ENCODE peak calls at places on chromosomes 12 and 14, in four cellular contexts. I is endothelial cell of umbilical vein, J is lower leg skin, T is H7. U is an unnamed sample.

GRCh38 chr14:35046751-35047536 is 872 bp downstream of the FAM177A1 start:
- DNase-seq in I (peak), J (peak), T (no peak), U (no peak)

GRCh38 chr12:104507672-104508071 is 50.9 kb downstream of the CHST11 start:
- DNase-seq in I (no peak), J (no peak), T (peak), U (no peak)

GRCh38 chr14:95961481-95961880 is 77.7 kb upstream of the C14orf132 start:
- DNase-seq in I (no peak), J (no peak), T (no peak), U (no peak)

GRCh38 chr12:112674539-112674938 is 117.0 kb upstream of the RPH3A start:
- DNase-seq in I (no peak), J (no peak), T (no peak), U (no peak)

GRCh38 chr12:118498171-118498570 is 121.8 kb downstream of the SUDS3 start:
- DNase-seq in I (no peak), J (no peak), T (no peak), U (no peak)

GRCh38 chr14:90850487-90850886 is 34.3 kb upstream of the TTC7B start:
- DNase-seq in I (peak), J (no peak), T (peak), U (peak)

GRCh38 chr12:132026796-132027500 is 77.2 kb downstream of the EP400 start:
- DNase-seq in I (no peak), J (no peak), T (no peak), U (no peak)

GRCh38 chr12:119808441-119808840 is 68.7 kb downstream of the CIT start:
- DNase-seq in I (no peak), J (no peak), T (no peak), U (no peak)

GRCh38 chr12:106282457-106283097 is 20.0 kb upstream of the TCP11L2 start:
- DNase-seq in I (peak), J (no peak), T (peak), U (peak)

GRCh38 chr12:119448737-119449136 is 114.2 kb downstream of the CCDC60 start:
- DNase-seq in I (no peak), J (no peak), T (no peak), U (no peak)

GRCh38 chr12:106634206-106634605 is 51.4 kb downstream of the RFX4 start:
- DNase-seq in I (no peak), J (no peak), T (no peak), U (no peak)

GRCh38 chr14:24639270-24639669 is 5.3 kb upstream of the GZMB start:
- DNase-seq in I (no peak), J (no peak), T (no peak), U (no peak)

GRCh38 chr12:98639526-98639925 is 5.1 kb downstream of the IKBIP start:
- DNase-seq in I (peak), J (no peak), T (no peak), U (no peak)

GRCh38 chr14:68664225-68664681 is 128.6 kb downstream of the ZFP36L1 start:
- DNase-seq in I (no peak), J (peak), T (no peak), U (no peak)

GRCh38 chr14:73591690-73592448 is at the start of gene ACOT4:
- DNase-seq in I (no peak), J (peak), T (peak), U (peak)

GRCh38 chr14:25042362-25043299 is 7.3 kb downstream of the STXBP6 start:
- DNase-seq in I (peak), J (no peak), T (peak), U (peak)

GRCh38 chr12:95205685-95206084 is 11.6 kb downstream of the FGD6 start:
- DNase-seq in I (peak), J (no peak), T (no peak), U (no peak)

GRCh38 chr12:89481218-89481914 is 43.2 kb downstream of the GALNT4 start:
- DNase-seq in I (no peak), J (no peak), T (no peak), U (no peak)

GRCh38 chr12:105449406-105449805 is 118.9 kb downstream of the C12orf75 start:
- DNase-seq in I (no peak), J (no peak), T (no peak), U (no peak)

GRCh38 chr12:57783861-57784260 is 1.3 kb downstream of the TSFM start:
- DNase-seq in I (no peak), J (no peak), T (no peak), U (no peak)

GRCh38 chr12:114998118-114998771 is 314.3 kb upstream of the TBX3 start:
- DNase-seq in I (no peak), J (no peak), T (no peak), U (no peak)

GRCh38 chr14:70753518-70753953 is 55.8 kb downstream of the MAP3K9 start:
- DNase-seq in I (no peak), J (peak), T (no peak), U (no peak)

GRCh38 chr14:100903672-100904185 is at the start of gene RTL1:
- DNase-seq in I (no peak), J (no peak), T (no peak), U (no peak)
- H3K4me3 ChIP-seq in I (no peak), J (no peak), T (peak), U (no peak)

GRCh38 chr12:25436206-25436912 is 116.7 kb downstream of the LMNTD1 start:
- DNase-seq in I (peak), J (no peak), T (peak), U (peak)
- H3K4me3 ChIP-seq in I (no peak), J (no peak), T (no peak), U (peak)

DNA sequence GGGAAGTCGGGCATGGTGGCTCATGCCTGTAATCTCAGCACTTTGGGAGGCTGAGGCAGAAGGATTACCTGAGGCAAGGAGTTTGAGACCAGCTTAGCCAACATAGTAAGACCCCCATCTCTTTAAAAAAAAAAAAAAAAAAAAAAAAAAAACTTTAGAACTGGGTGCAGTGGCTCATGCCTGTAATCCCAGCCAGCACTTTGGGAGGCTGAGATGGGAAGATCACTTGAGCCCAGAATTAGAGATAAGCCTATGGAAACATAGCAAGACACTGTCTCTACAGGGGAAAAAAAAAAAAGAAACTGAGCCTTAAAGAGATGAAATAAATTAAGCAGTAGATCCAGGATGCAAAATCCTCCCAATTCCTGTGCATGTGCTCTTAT is 1.7 kb upstream of the PA2G4 start:
- DNase-seq in I (no peak), J (no peak), T (no peak), U (no peak)
- H3K4me3 ChIP-seq in I (no peak), J (no peak), T (no peak), U (no peak)

DNA sequence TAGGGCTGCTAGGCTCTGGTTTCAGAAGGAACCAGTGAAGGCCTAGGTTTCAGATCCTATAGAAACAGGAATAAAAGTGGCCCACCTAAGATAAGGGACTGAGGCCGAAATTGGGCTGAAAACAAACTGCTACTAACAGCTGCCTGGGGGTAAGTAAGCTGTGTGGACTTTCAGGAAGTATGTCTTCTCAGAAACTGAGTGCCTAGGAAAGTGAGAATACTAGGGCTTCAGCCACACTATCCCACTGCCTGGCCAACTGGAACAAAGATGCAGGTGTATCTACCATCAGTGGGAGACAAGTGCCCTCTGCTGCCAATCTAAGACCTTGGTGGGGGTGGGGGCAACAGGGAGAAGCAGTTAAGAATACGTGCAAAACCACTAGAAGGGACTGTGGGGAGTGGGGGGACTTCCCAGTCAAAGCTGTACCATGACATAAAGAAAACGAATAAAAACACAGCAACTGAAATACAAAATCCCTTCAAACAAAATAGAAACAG is 82.5 kb downstream of the MED13L start:
- DNase-seq in I (no peak), J (no peak), T (no peak), U (no peak)
- H3K4me3 ChIP-seq in I (no peak), J (no peak), T (no peak), U (no peak)

GRCh38 chr12:26941251-26941650 is 3.0 kb downstream of the FGFR1OP2 start:
- DNase-seq in I (no peak), J (no peak), T (no peak), U (no peak)
- H3K4me3 ChIP-seq in I (no peak), J (no peak), T (no peak), U (no peak)

GRCh38 chr14:22483863-22484593 is 105.0 kb downstream of the DAD1 start:
- DNase-seq in I (no peak), J (no peak), T (no peak), U (peak)
- H3K4me3 ChIP-seq in I (no peak), J (no peak), T (no peak), U (no peak)

GRCh38 chr12:54025507-54026393 is 2.5 kb upstream of the HOXC6 start:
- DNase-seq in I (no peak), J (no peak), T (no peak), U (peak)
- H3K4me3 ChIP-seq in I (no peak), J (no peak), T (no peak), U (no peak)

DNA sequence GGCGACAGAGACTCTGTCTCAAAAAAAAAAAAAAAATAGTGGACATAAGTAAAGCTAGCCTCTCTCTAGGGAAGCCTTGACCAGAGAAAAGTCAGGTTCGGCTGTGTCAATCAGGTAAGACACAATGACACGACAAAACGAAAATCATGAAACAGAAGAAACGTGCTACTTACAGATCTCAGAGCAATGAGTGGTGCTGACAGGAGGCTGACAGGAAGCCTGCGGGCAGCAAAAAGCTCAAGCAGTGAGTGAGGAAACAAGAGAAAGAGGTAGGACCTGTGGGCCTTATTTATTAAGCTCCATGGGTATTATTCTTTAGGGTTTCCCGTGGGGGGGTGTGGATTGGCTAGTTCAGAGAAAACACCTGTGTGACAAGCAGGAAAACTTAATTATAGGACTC is 363.1 kb downstream of the KCNH5 start:
- DNase-seq in I (no peak), J (no peak), T (no peak), U (no peak)
- H3K4me3 ChIP-seq in I (no peak), J (no peak), T (no peak), U (no peak)

DNA sequence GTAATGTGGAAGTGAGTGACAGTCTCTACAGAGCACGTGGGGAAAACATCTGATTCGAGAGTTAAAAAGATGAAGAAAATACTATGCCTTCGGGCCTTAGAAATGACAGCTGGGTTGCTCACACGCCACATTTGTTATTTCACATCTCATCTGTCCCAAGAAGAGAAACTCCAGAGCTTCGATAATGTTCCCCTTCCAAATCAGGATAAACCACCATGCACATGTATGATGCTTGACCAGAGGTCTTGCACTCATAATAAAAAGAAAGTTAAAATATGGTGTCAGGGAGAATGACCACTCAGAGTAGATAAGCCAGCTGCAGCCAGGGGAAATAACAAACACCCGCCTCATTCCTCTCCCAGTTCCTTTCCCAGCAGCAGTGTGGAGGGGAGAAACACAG is 34.6 kb downstream of the NIN start:
- DNase-seq in I (peak), J (no peak), T (no peak), U (no peak)
- H3K4me3 ChIP-seq in I (no peak), J (no peak), T (no peak), U (no peak)

GRCh38 chr14:103138483-103139370 is 15.5 kb downstream of the TNFAIP2 start:
- DNase-seq in I (no peak), J (no peak), T (peak), U (no peak)
- H3K4me3 ChIP-seq in I (no peak), J (no peak), T (peak), U (no peak)

U was measured in A673.